ENCODE peak calls at places on chromosomes 11 and 22, in seven cellular contexts. O, U, L, Z, P, N and T are unnamed samples.

GRCh38 chr11:7538023-7538422 is 24.2 kb downstream of the PPFIBP2 start:
- DNase-seq in O (no peak), U (no peak), L (no peak), Z (peak), P (no peak), N (no peak), T (no peak)

GRCh38 chr11:2807801-2808241 is 77.8 kb downstream of the CDKN1C start:
- DNase-seq in O (no peak), U (peak), L (no peak), Z (no peak), P (no peak), N (no peak), T (no peak)

GRCh38 chr11:117547188-117547831 is 219.7 kb downstream of the CEP164 start:
- DNase-seq in O (no peak), U (peak), L (no peak), Z (no peak), P (no peak), N (no peak), T (no peak)

GRCh38 chr11:129743029-129743846 is 72.4 kb upstream of the TMEM45B start:
- DNase-seq in O (no peak), U (no peak), L (no peak), Z (no peak), P (no peak), N (no peak), T (peak)

GRCh38 chr11:79150966-79151365 is 289.9 kb downstream of the TENM4 start:
- DNase-seq in O (no peak), U (no peak), L (no peak), Z (no peak), P (no peak), N (no peak), T (no peak)

GRCh38 chr11:87125257-87125656 is 87.5 kb downstream of the TMEM135 start:
- DNase-seq in O (no peak), U (no peak), L (no peak), Z (no peak), P (no peak), N (no peak), T (no peak)

GRCh38 chr11:105236631-105237030 is 97.1 kb upstream of the CARD18 start:
- DNase-seq in O (no peak), U (no peak), L (no peak), Z (no peak), P (peak), N (no peak), T (no peak)

GRCh38 chr11:74937696-74938475 is 11.0 kb downstream of the XRRA1 start:
- DNase-seq in O (no peak), U (no peak), L (no peak), Z (no peak), P (no peak), N (no peak), T (no peak)

GRCh38 chr11:829946-830294 is 2.2 kb downstream of the CRACR2B start:
- DNase-seq in O (no peak), U (no peak), L (no peak), Z (no peak), P (no peak), N (no peak), T (peak)

GRCh38 chr22:47474464-47474863 is 712.0 kb downstream of the TBC1D22A start:
- DNase-seq in O (no peak), U (no peak), L (no peak), Z (no peak), P (no peak), N (no peak), T (no peak)

GRCh38 chr11:2150206-2150847 is 10.7 kb downstream of the INS start:
- DNase-seq in O (no peak), U (no peak), L (no peak), Z (no peak), P (peak), N (no peak), T (peak)

GRCh38 chr11:32088117-32088941 is 2.5 kb upstream of the RCN1 start:
- DNase-seq in O (no peak), U (no peak), L (no peak), Z (no peak), P (peak), N (peak), T (peak)

GRCh38 chr11:129723964-129724291 is 91.7 kb upstream of the TMEM45B start:
- DNase-seq in O (no peak), U (no peak), L (no peak), Z (no peak), P (no peak), N (no peak), T (no peak)

GRCh38 chr11:124114942-124115781 is at the start of gene VWA5A:
- DNase-seq in O (peak), U (peak), L (peak), Z (peak), P (peak), N (peak), T (peak)

GRCh38 chr11:17578958-17579357 is 31.9 kb downstream of the OTOG start:
- DNase-seq in O (no peak), U (no peak), L (no peak), Z (no peak), P (no peak), N (no peak), T (no peak)

GRCh38 chr11:76823481-76824028 is 37.2 kb upstream of the ACER3 start:
- DNase-seq in O (no peak), U (no peak), L (no peak), Z (no peak), P (no peak), N (no peak), T (peak)

GRCh38 chr22:45317551-45318167 is 7.9 kb downstream of the FAM118A start:
- DNase-seq in O (no peak), U (no peak), L (no peak), Z (peak), P (peak), N (peak), T (peak)

GRCh38 chr11:111229604-111230003 is 15.9 kb upstream of the POU2AF2 start:
- DNase-seq in O (no peak), U (no peak), L (peak), Z (peak), P (no peak), N (no peak), T (no peak)

GRCh38 chr22:27930246-27931060 is 11.4 kb upstream of the PITPNB start:
- DNase-seq in O (no peak), U (no peak), L (no peak), Z (no peak), P (no peak), N (no peak), T (peak)

GRCh38 chr11:3836903-3837302 is 3.9 kb downstream of the RHOG start:
- DNase-seq in O (no peak), U (no peak), L (peak), Z (peak), P (no peak), N (no peak), T (no peak)

GRCh38 chr11:2185324-2186085 is 13.9 kb upstream of the TH start:
- DNase-seq in O (no peak), U (no peak), L (no peak), Z (no peak), P (no peak), N (no peak), T (no peak)

GRCh38 chr11:75615709-75616108 is 53.1 kb downstream of the MAP6 start:
- DNase-seq in O (no peak), U (no peak), L (no peak), Z (no peak), P (no peak), N (no peak), T (no peak)

GRCh38 chr11:100888836-100889235 is 201.7 kb downstream of the ARHGAP42 start:
- DNase-seq in O (no peak), U (no peak), L (no peak), Z (no peak), P (no peak), N (no peak), T (no peak)

GRCh38 chr11:35927730-35928129 is 16.1 kb upstream of the LDLRAD3 start:
- DNase-seq in O (no peak), U (peak), L (no peak), Z (no peak), P (no peak), N (no peak), T (no peak)

GRCh38 chr22:40237241-40237640 is 59.5 kb downstream of the TNRC6B start:
- DNase-seq in O (no peak), U (no peak), L (no peak), Z (no peak), P (no peak), N (no peak), T (no peak)

GRCh38 chr11:83722392-83722791 is 436.2 kb upstream of the CCDC90B start:
- DNase-seq in O (no peak), U (no peak), L (no peak), Z (no peak), P (no peak), N (no peak), T (peak)

GRCh38 chr11:121634889-121635288 is 182.1 kb upstream of the SORL1-AS1 start:
- DNase-seq in O (no peak), U (no peak), L (no peak), Z (no peak), P (peak), N (no peak), T (no peak)